ENCODE peak calls at places on chromosomes 16 and 17, in eight cellular contexts. D is stimulated activated CD8-positive, alpha-beta memory T cell treated with anti-CD3 and anti-CD28 coated beads, Interleukin-15, amount 100 ng/mL, for 1 hour; G is mucosa of gallbladder; H is T47D; F is CD8-positive, alpha-beta memory T cell; K is sigmoid colon; C is activated naive CD4-positive, alpha-beta T cell treated with anti-CD3 and anti-CD28 coated beads, Interleukin-2, amount 50 U/mL, for 72 hours; W is skeletal muscle cell. Q is an unnamed sample.

GRCh38 chr16:57949013-57949412 is 21.9 kb downstream of the CNGB1 start:
- DNase-seq in K (no peak), H (no peak), G (no peak), W (no peak), D (no peak), F (no peak), C (no peak), Q (no peak)

GRCh38 chr17:50355701-50356341 is 9.9 kb downstream of the XYLT2 start:
- DNase-seq in W (no peak), K (peak; percentile 62), H (no peak), F (no peak), D (no peak), C (no peak), G (no peak), Q (no peak)

GRCh38 chr16:10964891-10965326 is 20.5 kb downstream of the CLEC16A start:
- DNase-seq in D (peak; percentile 22), H (no peak), C (no peak), K (no peak), G (no peak), W (no peak), F (peak; percentile 73), Q (no peak)

GRCh38 chr17:60358611-60359225 is 33.2 kb downstream of the USP32 start:
- DNase-seq in C (no peak), G (no peak), H (no peak), W (no peak), K (no peak), D (no peak), F (no peak), Q (no peak)

GRCh38 chr17:17125136-17126084 is 80.7 kb downstream of the PLD6 start:
- DNase-seq in H (no peak), C (no peak), K (no peak), F (peak; percentile 53), W (no peak), G (no peak), D (no peak), Q (no peak)

GRCh38 chr16:2799852-2800226 is 1.6 kb downstream of the PRSS41 start:
- DNase-seq in C (no peak), F (no peak), H (peak; percentile 94), K (no peak), D (no peak), W (no peak), G (no peak), Q (peak; percentile 63)

GRCh38 chr17:6239237-6239798 is 169.1 kb downstream of the WSCD1 start:
- DNase-seq in H (no peak), D (no peak), C (no peak), F (no peak), W (no peak), K (no peak), G (no peak), Q (no peak)

GRCh38 chr16:50193594-50193993 is 40.5 kb downstream of the TENT4B start:
- DNase-seq in K (no peak), D (no peak), G (no peak), C (no peak), F (no peak), H (no peak), W (no peak), Q (no peak)

GRCh38 chr17:35728551-35728950 is 2.9 kb upstream of the RASL10B start:
- DNase-seq in H (no peak), C (no peak), D (no peak), W (no peak), G (no peak), K (no peak), F (no peak), Q (no peak)

GRCh38 chr16:61798741-61799140 is 237.5 kb downstream of the CDH8 start:
- DNase-seq in F (no peak), D (no peak), H (no peak), C (no peak), K (no peak), W (no peak), G (no peak), Q (no peak)

GRCh38 chr16:85619089-85619850 is 6.1 kb downstream of the GSE1 start:
- DNase-seq in D (no peak), F (no peak), H (no peak), K (no peak), C (no peak), W (no peak), G (no peak), Q (no peak)

GRCh38 chr16:89037261-89038152 is 56.1 kb upstream of the ACSF3 start:
- DNase-seq in F (no peak), W (no peak), H (peak; percentile 86), G (peak; percentile 37), C (peak; percentile 37), D (no peak), K (no peak), Q (no peak)

GRCh38 chr16:47947741-47948140 is 208.1 kb downstream of the ABCC12 start:
- DNase-seq in D (no peak), F (no peak), H (no peak), G (no peak), W (no peak), K (no peak), C (no peak), Q (no peak)

GRCh38 chr17:48052956-48053757 is 5.0 kb downstream of the NFE2L1 start:
- DNase-seq in C (no peak), W (no peak), F (no peak), H (no peak), G (peak; percentile 33), D (no peak), K (peak; percentile 92), Q (peak; percentile 20)

GRCh38 chr17:1953866-1954265 is 71.3 kb downstream of the RTN4RL1 start:
- DNase-seq in W (no peak), D (no peak), G (no peak), K (no peak), C (no peak), F (no peak), H (no peak), Q (no peak)

GRCh38 chr17:4463818-4464501 is 30.2 kb downstream of the SPNS3 start:
- DNase-seq in W (no peak), G (no peak), F (no peak), H (no peak), D (no peak), C (no peak), K (no peak), Q (no peak)

GRCh38 chr17:40726919-40727318 is 23.4 kb upstream of the KRT24 start:
- DNase-seq in F (no peak), K (no peak), C (no peak), D (no peak), G (no peak), H (peak; percentile 72), W (no peak), Q (no peak)

Q was measured in prostate gland.